ENCODE peak calls at places on chromosomes 5 and 9, in six cellular contexts. G is right lobe of liver, U is psoas muscle, X is neural progenitor cell, Y is pancreas, Q is H1. A is an unnamed sample. For H3K27me3, the result is how much of the 10 kb centered on the place peaks cover.

GRCh38 chr5:123515904-123516303 is 3.9 kb downstream of the CSNK1G3 start:
- DNase-seq in Q (no peak), U (no peak), G (no peak), X (no peak), Y (no peak), A (no peak)

GRCh38 chr5:103953601-103954382 is 391.2 kb upstream of the NUDT12 start:
- DNase-seq in Q (no peak), Y (no peak), G (no peak), X (no peak), U (no peak), A (no peak)

GRCh38 chr9:82604947-82605656 is 457.8 kb downstream of the RASEF start:
- DNase-seq in G (peak), Y (no peak), Q (no peak), U (no peak), X (no peak), A (no peak)

GRCh38 chr5:137292461-137293025 is 206.6 kb downstream of the SPOCK1 start:
- DNase-seq in X (no peak), Y (no peak), Q (no peak), G (no peak), U (no peak), A (no peak)

GRCh38 chr5:11407553-11408145 is 496.6 kb downstream of the CTNND2 start:
- DNase-seq in U (no peak), G (no peak), X (no peak), Y (no peak), Q (no peak), A (no peak)

GRCh38 chr5:91438871-91439270 is 55.8 kb upstream of the ARRDC3 start:
- DNase-seq in X (peak), U (no peak), Q (no peak), Y (no peak), G (no peak), A (no peak)

GRCh38 chr9:16031971-16032370 is 479.1 kb downstream of the CCDC171 start:
- DNase-seq in X (no peak), U (no peak), Y (no peak), Q (no peak), G (no peak), A (no peak)

GRCh38 chr9:77946969-77947368 is 84.6 kb downstream of the GNAQ start:
- DNase-seq in Q (no peak), G (no peak), X (no peak), U (no peak), Y (no peak), A (no peak)

GRCh38 chr5:115435776-115436712 is 108.5 kb downstream of the FEM1C start:
- DNase-seq in U (no peak), X (no peak), G (no peak), Y (no peak), Q (no peak), A (no peak)

GRCh38 chr9:93054758-93055704 is 3.5 kb upstream of the SUSD3 start:
- DNase-seq in U (no peak), X (no peak), Q (no peak), G (no peak), Y (no peak), A (no peak)

GRCh38 chr5:14582797-14583137 is 1.2 kb downstream of the OTULINL start:
- DNase-seq in X (no peak), Y (no peak), Q (no peak), U (no peak), G (no peak), A (no peak)
- H3K27me3 ChIP-seq in X (half or more), Y (under half), Q (under half), U (under half), G (under half), A (under half)

GRCh38 chr9:112842555-112842954 is 48.1 kb downstream of the SLC46A2 start:
- DNase-seq in G (no peak), U (no peak), X (no peak), Q (no peak), Y (no peak), A (no peak)

GRCh38 chr9:112846528-112847488 is 43.9 kb downstream of the SLC46A2 start:
- DNase-seq in X (no peak), U (no peak), Y (no peak), G (no peak), Q (peak), A (no peak)

GRCh38 chr9:112848316-112849151 is 42.1 kb downstream of the SLC46A2 start:
- DNase-seq in Q (peak), U (no peak), G (no peak), X (peak), Y (no peak), A (no peak)

GRCh38 chr9:112841261-112841660 is 49.4 kb downstream of the SLC46A2 start:
- DNase-seq in X (no peak), Q (no peak), Y (no peak), G (no peak), U (no peak), A (no peak)

GRCh38 chr9:112844771-112845542 is 45.7 kb downstream of the SLC46A2 start:
- DNase-seq in Q (peak), Y (peak), X (peak), G (peak), U (peak), A (peak)
- H3K4me3 ChIP-seq in Q (no peak), Y (no peak), X (no peak), G (no peak), U (peak), A (no peak)

GRCh38 chr9:121450241-121450640 is 49.4 kb downstream of the GGTA1 start:
- DNase-seq in X (no peak), G (no peak), Y (no peak), Q (no peak), U (no peak), A (no peak)

GRCh38 chr9:121453232-121453892 is 46.3 kb downstream of the GGTA1 start:
- DNase-seq in Y (no peak), X (no peak), Q (no peak), G (no peak), U (no peak), A (no peak)

GRCh38 chr9:121459513-121459912 is 40.1 kb downstream of the GGTA1 start:
- DNase-seq in X (no peak), Q (no peak), Y (no peak), G (no peak), U (no peak), A (no peak)

GRCh38 chr9:121454972-121455371 is 44.7 kb downstream of the GGTA1 start:
- DNase-seq in G (no peak), X (no peak), Q (no peak), Y (no peak), U (no peak), A (no peak)

GRCh38 chr9:121455527-121456239 is 44.0 kb downstream of the GGTA1 start:
- DNase-seq in G (no peak), Q (no peak), X (no peak), U (no peak), Y (no peak), A (no peak)
- H3K27me3 ChIP-seq in G (under half), Q (under half), X (under half), U (under half), Y (under half), A (under half)

GRCh38 chr9:107638922-107639321 is 149.4 kb upstream of the KLF4 start:
- DNase-seq in U (peak), Q (no peak), X (peak), G (no peak), Y (no peak), A (no peak)
- H3K4me3 ChIP-seq in U (peak), Q (no peak), X (no peak), G (no peak), Y (no peak), A (no peak)

DNA sequence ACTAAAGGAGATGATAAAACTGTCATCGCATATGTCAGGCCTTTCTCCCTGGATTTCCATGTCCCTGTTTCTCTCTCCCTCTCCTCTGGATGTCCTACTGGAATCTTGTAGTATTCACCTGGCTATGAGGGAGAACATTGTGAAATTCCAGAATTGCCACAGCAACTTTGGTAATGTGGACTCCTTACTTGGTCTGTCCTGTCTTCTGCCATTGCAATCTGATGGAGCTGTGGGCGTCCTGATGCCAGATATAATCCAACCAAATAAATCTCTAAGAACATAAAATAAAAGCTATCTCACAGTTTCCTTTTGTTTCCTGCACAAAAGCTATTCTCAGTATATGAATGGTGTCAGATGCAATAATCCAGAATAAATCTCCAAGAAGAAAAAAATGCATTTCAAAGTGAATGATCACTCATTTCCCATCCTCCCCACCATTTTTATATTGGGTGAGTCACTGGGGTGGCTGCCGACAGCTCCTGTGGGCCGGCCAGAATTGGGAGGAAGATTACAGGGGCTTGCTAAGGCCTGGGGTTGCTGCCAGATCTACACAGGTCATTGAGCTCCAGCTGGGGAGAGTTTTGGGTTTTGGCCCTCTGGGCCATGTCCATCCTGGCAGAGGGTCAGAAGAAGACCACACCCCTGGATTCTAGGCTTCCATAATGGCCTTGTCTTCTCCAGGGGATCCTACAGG is 160.7 kb upstream of the PITX1 start:
- DNase-seq in Y (no peak), Q (no peak), G (no peak), U (no peak), X (no peak), A (no peak)
- H3K27me3 ChIP-seq in Y (under half), Q (under half), G (under half), U (under half), X (half or more), A (under half)